ENCODE peak calls at places on chromosome 3, in six cellular contexts. P is ascending aorta, H is breast epithelium, A is nephron progenitor cell, I is endothelial cell, M is WTC11. E is an unnamed sample.

GRCh38 chr3:142211034-142211433 is 14.4 kb downstream of the GK5 start:
- DNase-seq in H (no peak), I (peak; percentile 22), P (no peak), A (no peak), M (peak; percentile 32), E (no peak)

GRCh38 chr3:189588061-189588817 is 43.0 kb upstream of the TP63 start:
- DNase-seq in M (no peak), I (no peak), P (no peak), H (no peak), A (no peak), E (peak; percentile 94)

GRCh38 chr3:44984335-44984734 is 8.3 kb downstream of the EXOSC7 start:
- DNase-seq in M (no peak), H (no peak), A (no peak), P (no peak), I (no peak), E (no peak)

GRCh38 chr3:10950476-10951294 is 41.9 kb upstream of the SLC6A1 start:
- DNase-seq in I (peak; percentile 37), P (no peak), M (peak; percentile 40), A (peak; percentile 25), H (no peak), E (peak; percentile 58)

GRCh38 chr3:58965870-58966269 is 84.0 kb downstream of the CFAP20DC start:
- DNase-seq in M (no peak), P (no peak), A (no peak), I (no peak), H (no peak), E (no peak)

GRCh38 chr3:79086514-79086913 is 681.3 kb downstream of the ROBO1 start:
- DNase-seq in M (peak; percentile 59), P (no peak), A (peak; percentile 65), H (no peak), I (peak; percentile 67), E (peak; percentile 70)

GRCh38 chr3:114376516-114376915 is 82.7 kb downstream of the TIGIT start:
- DNase-seq in M (no peak), A (no peak), P (no peak), H (no peak), I (no peak), E (no peak)

GRCh38 chr3:139797724-139798343 is 120.1 kb upstream of the NMNAT3 start:
- DNase-seq in M (peak; percentile 69), I (peak; percentile 62), A (peak; percentile 84), H (no peak), P (no peak), E (peak; percentile 59)

GRCh38 chr3:73010158-73010557 is 13.5 kb downstream of the PPP4R2 start:
- DNase-seq in P (no peak), A (no peak), I (no peak), H (no peak), M (no peak), E (no peak)

GRCh38 chr3:108250626-108251025 is 28.4 kb upstream of the IFT57 start:
- DNase-seq in M (no peak), A (no peak), I (no peak), H (no peak), P (no peak), E (no peak)

GRCh38 chr3:12758025-12758830 is 831 bp downstream of the TMEM40 start:
- DNase-seq in H (no peak), I (no peak), A (no peak), M (no peak), P (no peak), E (peak; percentile 56)

GRCh38 chr3:23763040-23763477 is 42.7 kb upstream of the UBE2E1 start:
- DNase-seq in H (no peak), I (no peak), P (no peak), M (no peak), A (peak; percentile 27), E (no peak)

GRCh38 chr3:187717572-187717971 is 15.2 kb upstream of the RTP2 start:
- DNase-seq in H (no peak), A (no peak), M (no peak), P (no peak), I (no peak), E (no peak)

GRCh38 chr3:63034106-63034505 is 158.9 kb upstream of the CADPS start:
- DNase-seq in A (no peak), P (no peak), I (no peak), M (no peak), H (no peak), E (no peak)

GRCh38 chr3:150312018-150312657 is 96.0 kb upstream of the TSC22D2 start:
- DNase-seq in M (no peak), H (no peak), I (no peak), P (no peak), A (no peak), E (no peak)
- TF ChIP-seq CTCF in M (no peak), H (no peak), I (no peak), P (no peak), A (no peak), E (no peak)

GRCh38 chr3:99286266-99286845 is 352.0 kb upstream of the COL8A1 start:
- DNase-seq in H (no peak), P (no peak), M (no peak), I (no peak), A (no peak), E (peak; percentile 60)
- TF ChIP-seq CTCF in H (no peak), P (no peak), M (no peak), I (no peak), A (no peak), E (no peak)

GRCh38 chr3:126706631-126707030 is 2.6 kb downstream of the CHCHD6 start:
- DNase-seq in H (no peak), I (no peak), M (no peak), A (no peak), P (no peak), E (no peak)

GRCh38 chr3:126699011-126699410 is 5.0 kb upstream of the CHCHD6 start:
- DNase-seq in M (no peak), H (no peak), P (no peak), A (no peak), I (no peak), E (no peak)

GRCh38 chr3:126704494-126705214 is 614 bp downstream of the CHCHD6 start:
- DNase-seq in P (no peak), A (peak; percentile 33), H (no peak), I (no peak), M (no peak), E (peak; percentile 15)

GRCh38 chr3:126703512-126704493 is at the start of gene CHCHD6:
- DNase-seq in I (peak; percentile 95), P (peak; percentile 79), A (peak; percentile 98), H (peak; percentile 96), M (peak; percentile 98), E (peak; percentile 96)
- TF ChIP-seq CTCF in I (no peak), P (peak; percentile 9), A (no peak), H (no peak), M (no peak), E (no peak)

DNA sequence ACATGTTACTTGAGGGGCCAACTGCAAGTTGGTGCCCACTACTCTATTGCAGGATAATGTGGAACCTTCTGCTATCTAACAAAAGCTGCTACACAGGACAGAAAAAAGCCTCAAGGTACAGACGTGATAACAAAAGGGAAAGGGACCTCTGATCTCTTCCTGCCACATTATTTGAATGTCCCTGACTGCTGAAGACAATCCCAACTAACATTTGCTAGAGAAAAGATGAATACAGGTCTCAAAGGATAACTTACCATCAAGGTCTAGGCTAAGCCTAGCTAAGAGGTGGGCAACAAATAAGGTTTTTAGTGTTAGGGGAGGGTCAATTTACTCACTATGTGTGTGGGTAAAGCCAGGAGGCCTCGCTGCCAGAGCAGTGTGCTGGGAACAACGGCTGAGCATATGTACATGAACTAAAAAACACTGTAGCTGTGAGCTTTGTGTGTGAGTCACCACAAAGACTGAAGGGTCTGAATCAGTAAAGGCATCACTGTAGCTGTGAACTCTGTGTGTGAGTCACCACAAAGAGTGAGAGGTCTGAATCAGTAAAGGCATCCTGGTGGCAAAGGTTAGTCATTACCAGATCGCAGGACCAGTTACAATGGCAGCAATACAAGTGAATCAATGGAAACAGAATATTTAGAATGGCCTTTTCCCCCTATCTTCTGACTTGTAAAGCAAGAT is 111.7 kb downstream of the LMLN start:
- DNase-seq in H (no peak), M (no peak), P (no peak), A (no peak), I (peak; percentile 18), E (peak; percentile 98)
- TF ChIP-seq CTCF in H (no peak), M (no peak), P (no peak), A (peak; percentile 10), I (no peak), E (peak; percentile 53)

DNA sequence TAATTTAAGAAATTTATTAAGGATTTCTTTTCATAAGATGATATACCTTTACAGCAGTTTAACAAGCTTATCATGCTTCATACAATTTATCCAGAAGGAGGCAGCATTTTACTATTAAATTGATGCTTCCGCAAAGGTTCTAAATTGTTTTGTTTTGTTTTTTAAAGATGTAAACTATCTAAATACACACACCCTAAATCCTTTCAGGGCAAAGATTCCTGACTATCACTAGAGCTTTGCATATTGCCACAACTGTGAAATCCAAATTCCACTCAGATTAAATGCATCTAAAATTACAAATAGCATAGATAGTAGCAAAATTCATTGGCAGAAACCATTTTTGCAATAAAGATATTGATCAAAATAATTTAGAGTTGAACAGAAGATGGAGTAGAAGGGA is 44.5 kb upstream of the CCNL1 start:
- DNase-seq in M (no peak), I (no peak), H (no peak), A (no peak), P (no peak), E (peak; percentile 44)
- TF ChIP-seq CTCF in M (no peak), I (peak; percentile 39), H (peak; percentile 56), A (peak; percentile 33), P (peak; percentile 23), E (no peak)